ENCODE peak calls at places on chromosomes 13 and 19, in ten cellular contexts. G is activated CD4-positive, CD25-positive, alpha-beta regulatory T cell; K is CD4-positive, CD25-positive, alpha-beta regulatory T cell; L is T1000; S is Calu3; B is EL; X is A172; V is osteoblast; P is DND-41; Q is GM12891. D is an unnamed sample.

GRCh38 chr13:46668302-46668720 is 115.3 kb downstream of the LRCH1 start:
- DNase-seq in P (no peak), S (no peak), G (no peak), X (peak), L (no peak), B (peak), V (peak), K (no peak), Q (no peak), D (no peak)

GRCh38 chr19:37691881-37692504 is 27.6 kb downstream of the ZNF607 start:
- DNase-seq in S (no peak), B (peak), K (peak), Q (peak), G (peak), V (peak), L (peak), X (no peak), P (peak), D (peak)

GRCh38 chr13:110637747-110638146 is 22.4 kb downstream of the NAXD start:
- DNase-seq in V (no peak), G (no peak), X (no peak), B (no peak), Q (no peak), L (no peak), S (no peak), P (no peak), K (no peak), D (no peak)

GRCh38 chr19:30920238-30920637 is 429.0 kb downstream of the TSHZ3 start:
- DNase-seq in G (no peak), S (no peak), B (no peak), K (no peak), L (no peak), X (no peak), Q (no peak), P (no peak), V (no peak), D (no peak)

GRCh38 chr19:35404879-35405622 is 34.2 kb downstream of the GPR42 start:
- DNase-seq in B (peak), Q (peak), X (peak), K (no peak), L (no peak), V (peak), G (no peak), S (peak), P (no peak), D (peak)

GRCh38 chr19:46442808-46443450 is 14.2 kb upstream of the PNMA8C start:
- DNase-seq in K (no peak), X (peak), G (no peak), P (no peak), L (no peak), S (peak), B (peak), V (peak), Q (no peak), D (no peak)

GRCh38 chr13:29801737-29802305 is 48.6 kb downstream of the UBL3 start:
- DNase-seq in S (no peak), P (no peak), X (no peak), V (no peak), B (no peak), Q (no peak), K (no peak), L (no peak), G (no peak), D (no peak)

GRCh38 chr13:29315847-29316246 is 279.6 kb downstream of the SLC7A1 start:
- DNase-seq in B (no peak), Q (no peak), K (no peak), P (peak), S (no peak), X (no peak), L (no peak), V (no peak), G (no peak), D (no peak)

GRCh38 chr13:59545007-59545406 is 618.7 kb downstream of the DIAPH3 start:
- DNase-seq in K (no peak), V (no peak), G (no peak), P (no peak), X (no peak), L (no peak), B (no peak), Q (no peak), S (no peak), D (no peak)

GRCh38 chr13:66009241-66009640 is 1220.9 kb downstream of the PCDH9 start:
- DNase-seq in X (no peak), P (no peak), L (no peak), G (no peak), K (no peak), V (no peak), S (no peak), Q (no peak), B (no peak), D (no peak)

GRCh38 chr19:12669272-12670158 is 2.9 kb downstream of the WDR83 start:
- DNase-seq in B (peak), Q (no peak), V (peak), S (peak), G (peak), L (peak), P (peak), K (peak), X (peak), D (peak)

GRCh38 chr19:38270587-38271167 is 6.3 kb downstream of the SPINT2 start:
- DNase-seq in B (peak), K (no peak), Q (no peak), L (peak), G (no peak), V (peak), P (no peak), X (peak), S (no peak), D (no peak)

GRCh38 chr19:11797491-11797890 is 832 bp upstream of the ZNF491 start:
- DNase-seq in V (peak), K (peak), P (peak), L (peak), Q (peak), S (peak), X (peak), G (peak), B (peak), D (peak)

GRCh38 chr19:42122691-42123607 is 9.3 kb downstream of the POU2F2 start:
- DNase-seq in K (peak), B (no peak), P (no peak), V (peak), G (no peak), L (no peak), Q (no peak), X (no peak), S (no peak), D (no peak)

GRCh38 chr13:23711355-23711754 is 141.1 kb downstream of the TNFRSF19 start:
- DNase-seq in Q (no peak), V (no peak), B (no peak), K (no peak), S (no peak), X (no peak), L (no peak), G (no peak), P (no peak), D (no peak)

GRCh38 chr13:79528356-79528755 is 47.4 kb downstream of the NDFIP2 start:
- DNase-seq in V (no peak), K (no peak), B (no peak), G (no peak), P (no peak), X (no peak), L (no peak), S (no peak), Q (no peak), D (no peak)

GRCh38 chr13:23567792-23568480 is 2.3 kb upstream of the TNFRSF19 start:
- DNase-seq in G (no peak), X (no peak), Q (no peak), S (peak), L (no peak), B (no peak), P (no peak), V (no peak), K (no peak), D (peak)

GRCh38 chr19:35040826-35041547 is 534 bp upstream of the HPN start:
- DNase-seq in B (no peak), L (no peak), P (no peak), Q (no peak), X (no peak), S (peak), V (no peak), G (no peak), K (no peak), D (peak)

GRCh38 chr19:17303940-17304267 is 679 bp upstream of the ABHD8 start:
- DNase-seq in X (no peak), P (no peak), Q (no peak), S (no peak), K (no peak), L (no peak), G (no peak), B (no peak), V (no peak), D (no peak)

GRCh38 chr13:46544208-46544607 is 8.8 kb upstream of the LRCH1 start:
- DNase-seq in G (no peak), L (no peak), Q (no peak), P (no peak), S (no peak), X (no peak), V (no peak), K (no peak), B (no peak), D (no peak)

GRCh38 chr13:45340422-45341033 is 455 bp downstream of the TPT1 start:
- DNase-seq in X (peak), B (peak), Q (peak), V (peak), K (peak), P (peak), S (peak), L (peak), G (peak), D (peak)

GRCh38 chr13:113402471-113403254 is 38.7 kb upstream of the GRTP1 start:
- DNase-seq in B (no peak), V (peak), X (no peak), L (no peak), Q (no peak), S (no peak), G (no peak), K (no peak), P (no peak), D (no peak)

GRCh38 chr19:38004505-38005223 is 97.7 kb downstream of the SIPA1L3 start:
- DNase-seq in G (no peak), P (peak), B (peak), Q (peak), L (peak), S (peak), V (peak), X (peak), K (no peak), D (peak)

GRCh38 chr19:51959791-51960190 is 26.8 kb downstream of the ZNF350 start:
- DNase-seq in V (no peak), G (no peak), P (no peak), L (no peak), B (no peak), S (no peak), K (no peak), Q (no peak), X (no peak), D (no peak)

GRCh38 chr13:114101831-114102520 is 30.4 kb downstream of the RASA3 start:
- DNase-seq in X (no peak), K (no peak), V (peak), P (no peak), B (no peak), S (no peak), G (no peak), Q (no peak), L (no peak), D (no peak)

GRCh38 chr19:10863107-10863700 is 8.1 kb upstream of the CARM1 start:
- DNase-seq in K (no peak), X (peak), B (peak), P (no peak), V (peak), G (no peak), S (peak), L (peak), Q (no peak), D (peak)

GRCh38 chr19:31505596-31505910 is 156.3 kb upstream of the TSHZ3 start:
- DNase-seq in G (no peak), K (no peak), X (no peak), P (no peak), Q (no peak), B (no peak), V (no peak), S (no peak), L (no peak), D (no peak)

GRCh38 chr13:31327157-31327556 is 127.4 kb downstream of the B3GLCT start:
- DNase-seq in Q (no peak), S (no peak), L (no peak), B (no peak), K (no peak), P (no peak), G (no peak), X (no peak), V (no peak), D (no peak)

GRCh38 chr13:31965361-31966066 is 66.1 kb upstream of the FRY start:
- DNase-seq in X (no peak), Q (no peak), P (no peak), K (no peak), S (no peak), G (no peak), B (peak), V (no peak), L (no peak), D (no peak)

GRCh38 chr13:44243198-44243852 is 130.3 kb upstream of the SERP2 start:
- DNase-seq in V (peak), K (no peak), B (peak), P (peak), X (peak), G (no peak), Q (no peak), L (no peak), S (peak), D (peak)

GRCh38 chr19:23255700-23256099 is 5.5 kb upstream of the ZNF724 start:
- DNase-seq in B (no peak), P (no peak), Q (no peak), G (no peak), X (no peak), S (no peak), V (no peak), L (no peak), K (no peak), D (no peak)

GRCh38 chr13:21075303-21076264 is 14.2 kb upstream of the LATS2 start:
- DNase-seq in L (no peak), S (peak), Q (peak), B (no peak), P (no peak), V (peak), G (no peak), K (no peak), X (no peak), D (no peak)

GRCh38 chr19:46492841-46493235 is 2.8 kb downstream of the PNMA8B start:
- DNase-seq in Q (no peak), X (no peak), K (no peak), B (no peak), L (no peak), S (no peak), V (peak), G (no peak), P (no peak), D (no peak)